ENCODE peak calls at places on chromosomes 5 and 9, in five cellular contexts. V is upper lobe of left lung, F is colonic mucosa, M is iPS DF 6.9, A is AG09309. C is an unnamed sample.

GRCh38 chr9:109132473-109133095 is 12.8 kb upstream of the TMEM245 start:
- DNase-seq in M (no peak), V (no peak), A (no peak), F (no peak), C (no peak)

GRCh38 chr5:113806823-113807222 is 293.3 kb downstream of the YTHDC2 start:
- DNase-seq in F (no peak), M (no peak), A (no peak), V (no peak), C (no peak)

GRCh38 chr5:135488727-135489465 is 36.7 kb upstream of the TIFAB start:
- DNase-seq in A (no peak), M (no peak), F (no peak), V (peak), C (no peak)

GRCh38 chr9:127200106-127200862 is 64.3 kb upstream of the GARNL3 start:
- DNase-seq in M (no peak), A (no peak), F (no peak), V (no peak), C (no peak)

GRCh38 chr9:137411670-137412380 is 11.1 kb downstream of the EXD3 start:
- DNase-seq in V (peak), M (no peak), F (no peak), A (peak), C (no peak)

GRCh38 chr9:121672213-121672612 is 20.8 kb downstream of the DAB2IP start:
- DNase-seq in V (no peak), A (no peak), M (no peak), F (no peak), C (no peak)

GRCh38 chr5:168992687-168993086 is 308.3 kb downstream of the SLIT3 start:
- DNase-seq in M (no peak), V (no peak), F (no peak), A (no peak), C (no peak)

GRCh38 chr9:132183134-132183533 is 21.3 kb downstream of the NTNG2 start:
- DNase-seq in M (no peak), V (peak), A (no peak), F (no peak), C (no peak)

GRCh38 chr5:72451771-72452505 is 55.3 kb downstream of the ZNF366 start:
- DNase-seq in F (peak), M (no peak), V (peak), A (peak), C (no peak)

GRCh38 chr9:131260751-131261452 is 15.4 kb downstream of the FAM78A start:
- DNase-seq in F (no peak), V (peak), M (no peak), A (no peak), C (no peak)

GRCh38 chr9:104074876-104075275 is 19.2 kb upstream of the SMC2 start:
- DNase-seq in F (no peak), M (no peak), A (peak), V (no peak), C (no peak)

GRCh38 chr9:101342595-101342994 is 42.2 kb downstream of the BAAT start:
- DNase-seq in M (no peak), F (no peak), A (no peak), V (no peak), C (no peak)

GRCh38 chr5:74684900-74685851 is at the start of gene HEXB:
- DNase-seq in A (no peak), V (peak), F (peak), M (peak), C (peak)

GRCh38 chr5:74685979-74686631 is 1.1 kb downstream of the HEXB start:
- DNase-seq in F (peak), V (no peak), M (no peak), A (no peak), C (no peak)

GRCh38 chr5:74682636-74683035 is 2.4 kb upstream of the HEXB start:
- DNase-seq in A (no peak), M (no peak), V (no peak), F (no peak), C (no peak)

GRCh38 chr5:74686962-74687751 is 2.1 kb downstream of the HEXB start:
- DNase-seq in M (no peak), V (no peak), F (no peak), A (no peak), C (no peak)
- H3K4me3 ChIP-seq in M (no peak), V (peak), F (no peak), A (no peak), C (no peak)

GRCh38 chr9:93468763-93469456 is 15.5 kb upstream of the FAM120AOS start:
- DNase-seq in M (no peak), V (no peak), F (peak), A (no peak), C (no peak)
- H3K4me3 ChIP-seq in M (no peak), V (no peak), F (no peak), A (no peak), C (no peak)

DNA sequence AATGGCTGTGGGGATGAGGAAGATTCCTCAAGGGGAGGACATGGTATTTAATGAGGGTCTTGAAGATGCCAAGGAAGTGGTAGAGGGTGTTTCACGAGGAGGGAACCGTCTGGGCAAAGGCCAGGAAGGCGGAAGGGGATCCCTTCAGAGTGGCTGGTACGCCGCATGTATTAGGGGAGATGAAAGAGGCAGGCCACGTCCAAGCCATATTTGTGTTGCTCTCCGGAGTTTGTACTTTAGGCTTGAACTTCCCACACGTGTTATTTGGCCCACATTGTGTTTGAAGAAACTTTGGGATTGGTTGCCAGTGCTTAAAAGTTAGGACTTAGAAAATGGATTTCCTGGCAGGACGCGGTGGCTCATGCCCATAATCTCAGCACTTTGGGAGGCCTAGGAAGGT is 1.2 kb downstream of the FXN start:
- DNase-seq in M (no peak), A (no peak), V (no peak), F (peak), C (no peak)
- H3K4me3 ChIP-seq in M (no peak), A (peak), V (peak), F (peak), C (peak)

GRCh38 chr9:21592063-21592338 is 109.9 kb upstream of the IFNE start:
- DNase-seq in V (no peak), F (no peak), A (no peak), M (no peak), C (no peak)

GRCh38 chr9:21589344-21590056 is 107.4 kb upstream of the IFNE start:
- DNase-seq in F (no peak), V (no peak), M (no peak), A (no peak), C (no peak)

GRCh38 chr9:21585756-21586752 is 103.9 kb upstream of the IFNE start:
- DNase-seq in M (no peak), F (no peak), V (no peak), A (no peak), C (no peak)

GRCh38 chr9:21591221-21592062 is 109.3 kb upstream of the IFNE start:
- DNase-seq in A (peak), F (no peak), M (no peak), V (no peak), C (no peak)

DNA sequence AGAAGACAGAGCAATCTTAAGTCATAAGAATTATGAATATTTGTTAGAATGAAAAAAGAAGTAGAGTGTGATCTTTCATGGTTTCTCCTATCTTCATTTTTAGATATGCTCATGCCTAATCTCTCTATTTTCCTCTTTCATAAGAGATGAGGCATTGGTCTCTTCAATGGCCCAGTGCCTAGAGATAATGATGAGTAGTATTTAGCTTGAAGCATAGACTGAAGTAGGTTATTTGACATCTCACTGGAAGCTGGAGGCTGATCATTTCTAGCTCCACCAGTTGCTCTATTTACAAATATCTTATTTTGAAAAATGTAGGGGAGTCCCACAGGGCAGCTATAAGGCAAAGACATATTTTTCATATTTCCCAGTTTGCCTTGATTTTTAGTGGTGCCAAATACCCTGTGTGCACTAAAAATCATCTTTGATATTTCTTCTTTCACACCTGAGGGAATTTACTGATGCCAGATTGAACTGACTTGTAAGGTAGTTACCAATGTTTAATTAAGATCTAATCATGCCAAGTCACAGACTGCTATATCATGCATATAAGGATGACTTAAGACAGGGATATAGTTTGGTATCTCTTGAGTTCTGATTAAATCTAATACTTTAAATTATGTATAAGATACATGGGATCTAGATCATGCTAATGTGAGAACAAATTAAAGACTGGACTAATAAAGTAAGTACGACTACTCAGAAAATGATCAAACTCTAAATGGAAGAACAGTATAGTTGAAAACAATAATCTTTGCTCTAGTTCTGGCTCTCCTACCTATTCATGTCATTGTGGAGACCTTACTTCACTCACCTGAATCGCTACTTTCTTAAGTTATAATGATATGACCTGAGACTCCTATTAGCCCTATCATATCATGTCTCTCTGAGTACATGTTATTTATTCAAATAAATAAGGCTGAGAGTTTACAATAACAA is 108.2 kb upstream of the IFNE start:
- DNase-seq in V (no peak), M (no peak), A (no peak), F (no peak), C (no peak)
- H3K4me3 ChIP-seq in V (no peak), M (no peak), A (no peak), F (no peak), C (no peak)

GRCh38 chr9:98191210-98191609 is 1.2 kb downstream of the CORO2A start:
- DNase-seq in A (no peak), M (no peak), F (no peak), V (no peak), C (no peak)

GRCh38 chr9:98192503-98193335 is at the start of gene CORO2A:
- DNase-seq in V (peak), F (peak), A (no peak), M (peak), C (no peak)

GRCh38 chr9:98189412-98189811 is 3.0 kb downstream of the CORO2A start:
- DNase-seq in A (no peak), F (no peak), M (no peak), V (no peak), C (no peak)

GRCh38 chr9:98191615-98192502 is 578 bp downstream of the CORO2A start:
- DNase-seq in M (no peak), A (no peak), V (peak), F (peak), C (no peak)

DNA sequence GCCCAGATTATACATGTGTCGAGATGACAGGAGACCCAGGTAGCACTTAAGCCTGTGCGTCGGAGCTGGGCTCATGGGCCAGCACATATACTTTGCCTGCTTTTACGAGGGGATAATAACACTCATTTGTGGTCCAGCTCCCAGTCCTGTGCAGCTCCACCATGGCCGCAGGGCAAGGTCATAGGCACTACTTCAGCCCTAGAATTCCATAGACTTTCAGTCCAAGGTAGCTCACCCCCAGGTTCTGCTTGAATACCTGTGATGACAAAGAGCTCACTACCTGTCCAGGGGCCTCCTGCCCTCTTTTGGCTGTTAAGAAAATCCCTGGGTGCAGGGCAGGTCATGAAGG is 1.7 kb downstream of the CORO2A start:
- DNase-seq in M (no peak), A (no peak), F (no peak), V (no peak), C (no peak)
- H3K4me3 ChIP-seq in M (no peak), A (no peak), F (peak), V (no peak), C (no peak)